ENCODE peak calls at places on chromosome 14, in eight cellular contexts. C is stomach, Y is tibial nerve, B is uterus, X is IMR-90, V is A549, G is endothelial cell of umbilical vein, S is right lobe of liver. Q is an unnamed sample. For H3K4me1, the result is how much of the 10 kb centered on the place peaks cover.

GRCh38 chr14:84750763-84751554 is 779.0 kb upstream of the FLRT2 start:
- DNase-seq in C (no peak), Y (no peak), B (no peak), X (peak), V (no peak), G (peak), S (no peak), Q (no peak)

GRCh38 chr14:37594238-37594915 is 672 bp downstream of the FOXA1 start:
- DNase-seq in C (peak), Y (peak), B (no peak), X (peak), V (peak), G (peak), S (peak), Q (peak)

GRCh38 chr14:78737116-78737515 is 566.9 kb downstream of the NRXN3 start:
- DNase-seq in C (no peak), Y (no peak), B (no peak), X (no peak), V (no peak), G (no peak), S (no peak), Q (no peak)

GRCh38 chr14:97791906-97792305 is 994.7 kb downstream of the VRK1 start:
- DNase-seq in C (no peak), Y (no peak), B (no peak), X (no peak), V (no peak), G (no peak), S (no peak), Q (no peak)

GRCh38 chr14:23324993-23325392 is 3.7 kb downstream of the PABPN1 start:
- DNase-seq in C (no peak), Y (no peak), B (no peak), X (no peak), V (no peak), G (no peak), S (no peak), Q (no peak)

GRCh38 chr14:38721822-38722431 is 381.1 kb downstream of the SEC23A start:
- DNase-seq in C (peak), Y (peak), B (peak), X (peak), V (peak), G (peak), S (no peak), Q (peak)

GRCh38 chr14:36167431-36167830 is 9.1 kb downstream of the PTCSC3 start:
- DNase-seq in C (no peak), Y (no peak), B (no peak), X (no peak), V (no peak), G (no peak), S (no peak), Q (no peak)

GRCh38 chr14:102155150-102155549 is 15.5 kb downstream of the WDR20 start:
- DNase-seq in C (no peak), Y (no peak), B (no peak), X (peak), V (no peak), G (no peak), S (no peak), Q (no peak)

GRCh38 chr14:74945261-74945851 is 10.0 kb downstream of the PGF start:
- DNase-seq in C (no peak), Y (no peak), B (no peak), X (no peak), V (peak), G (peak), S (no peak), Q (no peak)

DNA sequence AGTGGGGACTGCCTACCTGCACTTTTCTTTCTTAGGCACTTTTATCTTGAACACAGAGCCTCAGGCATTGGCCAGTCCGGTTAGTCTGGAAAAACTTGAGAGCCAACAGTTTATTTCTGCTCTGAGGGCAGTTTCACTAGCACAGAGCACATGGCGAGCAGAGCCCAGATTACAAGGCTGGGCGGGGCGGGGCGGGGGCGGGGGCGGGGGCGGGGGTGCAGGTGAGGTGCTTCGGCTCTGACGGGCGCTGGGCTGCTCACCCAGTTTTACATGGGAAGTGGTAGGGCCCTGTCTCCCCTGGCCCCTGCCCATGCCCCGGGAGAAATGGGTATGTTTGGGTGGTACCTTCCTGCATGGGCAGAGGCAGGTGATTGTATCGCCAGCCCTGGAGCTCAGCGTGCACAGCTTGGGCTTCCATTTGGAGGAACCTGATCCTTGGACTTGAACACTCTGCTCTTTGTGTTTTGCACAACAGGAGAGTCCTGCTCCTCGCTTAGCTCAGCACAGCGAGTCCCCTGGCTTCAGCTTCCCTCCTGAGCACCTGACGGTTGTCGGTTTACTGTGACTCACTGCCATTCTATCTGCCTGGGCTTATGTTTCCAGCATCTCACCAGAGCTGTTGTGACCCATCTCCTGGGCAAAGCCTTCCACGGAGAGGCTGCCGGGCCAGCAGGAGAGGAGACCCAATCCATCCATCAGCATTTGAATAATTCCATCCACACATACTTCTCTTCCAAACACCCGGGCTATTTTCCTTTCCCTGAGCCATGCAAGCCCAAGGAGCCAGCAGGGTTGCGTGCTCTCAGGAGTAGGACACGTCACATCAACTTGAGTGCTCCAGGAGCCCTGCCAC is 108.5 kb downstream of the ARF6 start:
- DNase-seq in C (peak), Y (peak), B (peak), X (peak), V (peak), G (no peak), S (peak), Q (peak)
- TF ChIP-seq POLR2A in C (no peak), Y (no peak), B (no peak), X (no peak), V (no peak), G (no peak), S (peak), Q (no peak)

DNA sequence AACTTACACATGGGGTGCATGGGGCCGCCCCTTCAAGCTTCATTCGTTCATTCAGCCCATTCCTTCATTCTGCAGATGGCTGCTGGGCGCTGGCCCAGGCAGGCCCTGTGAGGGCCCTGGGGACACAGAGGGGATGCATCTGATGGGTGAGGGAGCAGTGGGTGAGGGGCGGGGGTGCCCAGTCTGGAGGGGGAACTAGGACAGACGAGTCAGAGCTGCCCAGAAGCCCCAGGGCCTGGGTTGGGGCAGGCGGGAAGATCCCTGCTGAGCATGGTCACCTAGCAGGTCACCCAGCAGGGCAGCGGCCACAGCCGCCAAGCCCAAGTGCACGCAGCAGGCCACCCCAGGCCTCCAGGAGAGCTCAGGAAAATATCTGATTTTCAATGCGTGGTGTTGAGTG is 14.1 kb downstream of the TRMT61A start:
- DNase-seq in C (no peak), Y (no peak), B (no peak), X (no peak), V (no peak), G (no peak), S (no peak), Q (no peak)
- H3K4me1 ChIP-seq in C (half or more), Y (half or more), B (under half), X (under half), V (under half), G (under half), S (under half), Q (under half)

GRCh38 chr14:92740440-92740839 is 8.0 kb downstream of the LGMN start:
- DNase-seq in C (no peak), Y (no peak), B (no peak), X (no peak), V (no peak), G (no peak), S (no peak), Q (no peak)
- TF ChIP-seq CTCF in C (no peak), Y (no peak), B (no peak), X (no peak), V (no peak), G (no peak), S (no peak), Q (no peak)

GRCh38 chr14:68403794-68404522 is 388.9 kb downstream of the ZFP36L1 start:
- DNase-seq in C (no peak), Y (no peak), B (no peak), X (no peak), V (no peak), G (no peak), S (no peak), Q (no peak)
- TF ChIP-seq POLR2A in C (no peak), Y (no peak), B (no peak), X (no peak), V (no peak), G (no peak), S (no peak), Q (no peak)

GRCh38 chr14:105206873-105207272 is 25.8 kb upstream of the NUDT14 start:
- DNase-seq in C (no peak), Y (no peak), B (no peak), X (no peak), V (no peak), G (no peak), S (no peak), Q (no peak)

GRCh38 chr14:105203701-105204100 is 22.6 kb upstream of the NUDT14 start:
- DNase-seq in C (no peak), Y (no peak), B (no peak), X (no peak), V (no peak), G (no peak), S (no peak), Q (no peak)

GRCh38 chr14:105205718-105206208 is 24.7 kb upstream of the NUDT14 start:
- DNase-seq in C (peak), Y (no peak), B (no peak), X (no peak), V (no peak), G (no peak), S (no peak), Q (peak)

GRCh38 chr14:105204206-105204930 is 23.3 kb upstream of the NUDT14 start:
- DNase-seq in C (peak), Y (no peak), B (no peak), X (no peak), V (no peak), G (no peak), S (peak), Q (peak)

GRCh38 chr14:105204931-105205717 is 24.0 kb upstream of the NUDT14 start:
- DNase-seq in C (no peak), Y (no peak), B (no peak), X (no peak), V (no peak), G (no peak), S (no peak), Q (peak)
- H3K4me1 ChIP-seq in C (under half), Y (under half), B (under half), X (under half), V (under half), G (under half), S (under half), Q (under half)

GRCh38 chr14:53663709-53664108 is 292.9 kb downstream of the BMP4 start:
- DNase-seq in C (no peak), Y (no peak), B (no peak), X (peak), V (peak), G (peak), S (peak), Q (no peak)
- TF ChIP-seq CTCF in C (no peak), Y (no peak), B (no peak), X (peak), V (peak), G (peak), S (peak), Q (no peak)

DNA sequence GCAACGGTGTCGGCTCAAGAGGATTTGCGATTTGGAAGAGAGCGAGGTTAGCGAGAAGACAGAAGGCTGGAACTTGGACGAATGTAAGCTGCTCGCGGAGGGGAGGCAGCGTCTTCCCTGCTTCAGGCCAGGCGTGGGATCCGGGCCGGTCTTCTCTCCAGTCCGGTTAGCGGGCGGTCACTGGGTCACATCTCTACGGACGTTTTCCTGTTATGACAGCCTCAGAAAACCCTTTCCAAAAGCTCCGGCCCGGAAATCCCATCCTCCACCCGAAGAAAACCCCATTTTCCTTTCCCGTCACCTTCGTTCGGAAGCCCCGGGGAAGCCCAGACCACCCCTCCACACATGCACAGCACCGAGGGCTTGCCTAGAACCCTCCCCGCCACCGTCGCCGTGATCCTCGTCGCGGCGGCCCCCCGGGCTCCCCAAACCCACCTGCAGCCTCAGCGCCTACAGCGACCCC is 268 bp downstream of the NDUFB1 start:
- DNase-seq in C (peak), Y (peak), B (peak), X (peak), V (no peak), G (peak), S (peak), Q (peak)
- TF ChIP-seq POLR2A in C (no peak), Y (no peak), B (no peak), X (no peak), V (peak), G (peak), S (no peak), Q (no peak)